ENCODE peak calls at places on chromosomes 5 and 9, in five cellular contexts. V is body of pancreas, G is pancreas, P is heart right ventricle, Q is hepatocyte. W is an unnamed sample.
A peak's percentile ranks its signal among the peaks of the same experiment; 100 is the strongest.

GRCh38 chr5:22736443-22736842 is 116.7 kb downstream of the CDH12 start:
- DNase-seq in G (no peak), Q (no peak), P (no peak), V (no peak), W (no peak)

GRCh38 chr9:18666348-18666747 is 192.4 kb downstream of the ADAMTSL1 start:
- DNase-seq in Q (no peak), P (no peak), G (no peak), V (no peak), W (no peak)

GRCh38 chr9:21252727-21253547 is 13.1 kb upstream of the IFNA14 start:
- DNase-seq in Q (peak; percentile 32), G (no peak), V (no peak), P (peak; percentile 32), W (peak; percentile 32)

GRCh38 chr5:67156976-67157583 is 39.5 kb downstream of the CD180 start:
- DNase-seq in P (no peak), V (peak; percentile 61), Q (peak; percentile 51), G (no peak), W (peak; percentile 42)

GRCh38 chr5:135881244-135881643 is 14.4 kb downstream of the IL9 start:
- DNase-seq in P (no peak), G (no peak), V (no peak), Q (no peak), W (no peak)

GRCh38 chr5:1477341-1477740 is 32.1 kb upstream of the SLC6A3 start:
- DNase-seq in V (peak; percentile 22), P (peak; percentile 42), Q (no peak), G (peak; percentile 73), W (no peak)

GRCh38 chr9:111926421-111926875 is 29.8 kb downstream of the UGCG start:
- DNase-seq in G (peak; percentile 34), P (peak; percentile 33), Q (no peak), V (no peak), W (peak; percentile 60)

GRCh38 chr9:125049212-125049611 is 94.1 kb downstream of the SCAI start:
- DNase-seq in P (no peak), V (no peak), Q (peak; percentile 7), G (no peak), W (no peak)

GRCh38 chr5:55173696-55174101 is 722 bp upstream of the CDC20B start:
- DNase-seq in G (no peak), Q (no peak), V (peak; percentile 19), P (no peak), W (no peak)

GRCh38 chr5:53027913-53028312 is 38.8 kb downstream of the ITGA2 start:
- DNase-seq in V (peak; percentile 34), Q (no peak), P (peak; percentile 38), G (no peak), W (no peak)

GRCh38 chr5:127001621-127002296 is 28.6 kb downstream of the MARCHF3 start:
- DNase-seq in V (no peak), G (no peak), P (no peak), Q (peak; percentile 23), W (no peak)

GRCh38 chr5:9512452-9512851 is 33.4 kb downstream of the SEMA5A start:
- DNase-seq in V (peak; percentile 12), P (no peak), Q (no peak), G (no peak), W (no peak)

GRCh38 chr5:141409598-141410306 is 1.9 kb downstream of the PCDHGB6 start:
- DNase-seq in G (no peak), Q (no peak), V (no peak), P (no peak), W (no peak)
- H3K9me3 ChIP-seq in G (peaks cover 7% of the 10 kb centered on the region), Q (peaks cover 40% of the 10 kb centered on the region), V (peaks cover 9% of the 10 kb centered on the region), P (peaks cover 100% of the 10 kb centered on the region), W (peaks cover 3% of the 10 kb centered on the region)

GRCh38 chr9:122133984-122134535 is 25.5 kb downstream of the NDUFA8 start:
- DNase-seq in P (no peak), V (no peak), Q (no peak), G (no peak), W (no peak)
- H3K27me3 ChIP-seq in P (no peaks in the 10 kb centered on the region), V (no peaks in the 10 kb centered on the region), Q (peaks cover 16% of the 10 kb centered on the region), G (no peaks in the 10 kb centered on the region), W (peaks cover 3% of the 10 kb centered on the region)

DNA sequence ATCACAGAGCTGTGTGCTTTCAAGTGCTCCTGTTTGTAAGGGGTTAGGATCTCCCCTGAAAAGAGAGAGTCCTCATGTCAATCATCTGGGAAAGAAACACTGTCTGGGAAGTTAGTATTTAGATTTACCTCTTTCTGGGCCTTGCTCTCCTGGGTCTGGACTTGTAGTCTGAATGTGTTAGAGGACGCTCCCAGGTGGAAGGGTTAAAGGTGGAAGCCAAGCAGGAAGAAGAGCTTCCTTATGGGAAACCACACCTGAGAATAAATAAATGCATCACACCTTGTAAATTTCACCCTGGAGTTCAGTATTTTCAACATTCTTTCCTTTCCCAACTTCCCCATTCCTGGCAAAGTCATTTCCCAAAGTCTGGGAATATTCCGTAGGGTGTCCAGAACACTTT is 1.3 kb downstream of the PLGRKT start:
- DNase-seq in Q (no peak), V (no peak), P (no peak), G (no peak), W (peak; percentile 82)
- H3K9me3 ChIP-seq in Q (no peaks in the 10 kb centered on the region), V (no peaks in the 10 kb centered on the region), P (no peaks in the 10 kb centered on the region), G (no peaks in the 10 kb centered on the region), W (no peaks in the 10 kb centered on the region)

GRCh38 chr9:110835404-110835803 is 166.8 kb downstream of the MUSK start:
- DNase-seq in Q (no peak), V (no peak), P (no peak), G (no peak), W (no peak)
- H3K27me3 ChIP-seq in Q (no peaks in the 10 kb centered on the region), V (no peaks in the 10 kb centered on the region), P (no peaks in the 10 kb centered on the region), G (no peaks in the 10 kb centered on the region), W (no peaks in the 10 kb centered on the region)

DNA sequence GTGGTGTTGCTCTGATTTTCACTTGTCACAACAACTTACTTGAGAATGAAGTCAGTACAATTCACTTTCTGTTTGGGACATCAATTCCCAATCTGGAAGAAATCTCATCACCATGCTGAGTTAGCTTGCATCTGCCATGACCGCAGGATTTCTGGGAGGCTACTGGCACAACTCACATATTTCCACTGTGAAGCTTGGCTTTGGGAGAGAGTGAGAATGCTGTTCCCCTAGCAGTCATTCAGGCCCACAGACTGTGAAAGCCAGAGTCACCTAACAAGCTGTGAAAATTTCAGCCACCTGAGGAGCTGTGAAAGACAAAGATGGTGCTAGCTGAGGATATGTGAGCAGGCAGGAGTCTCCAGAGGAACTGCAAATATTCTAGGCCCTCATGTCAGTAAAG is 365.2 kb upstream of the TUSC1 start:
- DNase-seq in P (no peak), G (no peak), Q (no peak), V (no peak), W (no peak)
- H3K9me3 ChIP-seq in P (peaks cover 20% of the 10 kb centered on the region), G (no peaks in the 10 kb centered on the region), Q (no peaks in the 10 kb centered on the region), V (no peaks in the 10 kb centered on the region), W (no peaks in the 10 kb centered on the region)

DNA sequence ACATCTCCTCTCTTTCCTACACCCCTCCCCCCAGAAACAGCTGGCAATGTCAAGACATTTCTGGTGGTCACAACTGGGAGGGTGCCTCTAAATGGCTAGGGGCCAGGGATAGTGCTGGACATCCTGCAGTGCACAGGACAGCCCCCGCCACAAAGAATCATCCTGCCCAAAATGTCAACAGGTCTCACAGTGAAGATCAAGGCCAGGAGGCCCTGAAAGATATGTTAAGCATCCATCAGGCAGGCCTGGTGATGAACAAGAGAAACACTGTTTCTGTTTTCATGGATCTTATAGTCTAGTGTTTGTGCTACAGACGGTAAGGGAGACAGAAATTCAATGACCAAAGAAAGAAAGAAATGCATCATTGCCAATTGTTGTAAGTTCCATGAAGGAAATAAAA is 45.9 kb downstream of the WWC1 start:
- DNase-seq in V (no peak), Q (no peak), P (no peak), G (no peak), W (no peak)
- H3K27me3 ChIP-seq in V (no peaks in the 10 kb centered on the region), Q (no peaks in the 10 kb centered on the region), P (peaks cover 7% of the 10 kb centered on the region), G (no peaks in the 10 kb centered on the region), W (no peaks in the 10 kb centered on the region)

DNA sequence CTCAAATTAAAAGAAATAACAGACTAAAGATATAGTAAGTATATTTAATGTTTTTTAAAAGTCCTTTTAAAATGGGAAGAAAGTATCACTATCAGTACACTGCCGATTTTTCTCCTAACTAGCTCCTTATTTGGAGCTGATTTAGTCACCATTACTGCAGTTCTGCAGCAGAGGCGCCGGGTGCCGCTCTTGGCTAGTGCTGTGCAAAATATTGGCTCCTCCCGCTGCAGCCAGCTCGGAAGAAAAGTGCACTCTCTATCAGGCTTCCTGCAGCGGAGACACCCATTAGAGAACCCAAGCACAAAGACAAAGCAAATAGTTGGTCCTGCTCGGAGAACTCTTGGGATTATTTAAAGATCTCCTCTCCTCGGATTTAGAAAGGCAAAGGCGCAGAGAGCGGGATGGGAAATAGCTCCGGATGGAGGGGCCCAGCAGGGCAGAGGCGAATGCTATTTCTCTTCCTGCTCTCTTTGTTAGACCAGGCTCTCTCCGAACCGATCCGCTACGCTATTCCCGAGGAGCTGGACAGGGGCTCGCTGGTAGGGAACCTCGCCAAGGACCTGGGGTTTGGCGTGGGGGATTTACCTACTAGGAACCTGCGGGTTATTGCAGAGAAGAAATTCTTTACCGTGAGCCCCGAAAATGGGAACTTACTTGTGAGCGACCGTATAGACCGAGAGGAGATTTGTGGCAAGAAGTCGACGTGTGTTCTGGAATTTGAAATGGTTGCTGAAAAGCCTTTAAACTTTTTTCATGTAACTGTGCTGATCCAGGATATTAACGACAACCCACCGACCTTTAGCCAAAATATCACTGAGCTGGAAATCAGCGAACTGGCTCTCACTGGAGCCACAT is at the start of gene PCDHGB3:
- DNase-seq in G (no peak), Q (no peak), P (no peak), V (peak; percentile 39), W (no peak)
- H3K9me3 ChIP-seq in G (peaks cover 4% of the 10 kb centered on the region), Q (no peaks in the 10 kb centered on the region), P (peaks cover 100% of the 10 kb centered on the region), V (peaks cover 21% of the 10 kb centered on the region), W (peaks cover 2% of the 10 kb centered on the region)